ENCODE peak calls at places on chromosomes 5 and 9, in nine cellular contexts. L is epithelial cell of proximal tubule, N is astrocyte, D is cardiac muscle cell, H is heart left ventricle, E is tibial artery, F is hepatocyte, M is epithelial cell of esophagus, T is fibroblast of pulmonary artery. U is an unnamed sample.

GRCh38 chr9:135616621-135617537 is 22.5 kb downstream of the GLT6D1 start:
- DNase-seq in L (no peak), N (no peak), D (no peak), H (no peak), E (peak), F (no peak), M (no peak), T (no peak), U (no peak)

GRCh38 chr9:92640398-92641091 is 29.4 kb downstream of the IPPK start:
- DNase-seq in L (no peak), N (no peak), D (no peak), H (no peak), E (no peak), F (no peak), M (no peak), T (no peak), U (no peak)

GRCh38 chr9:7001571-7001970 is 243.8 kb downstream of the KDM4C start:
- DNase-seq in L (no peak), N (no peak), D (no peak), H (no peak), E (no peak), F (no peak), M (no peak), T (no peak), U (no peak)

GRCh38 chr5:59001154-59001553 is 418.3 kb downstream of the RAB3C start:
- DNase-seq in L (no peak), N (no peak), D (peak), H (no peak), E (no peak), F (no peak), M (no peak), T (no peak), U (no peak)

GRCh38 chr5:58460727-58461286 is 921 bp upstream of the PLK2 start:
- DNase-seq in L (no peak), N (peak), D (peak), H (peak), E (peak), F (peak), M (peak), T (peak), U (peak)

GRCh38 chr9:87704342-87704741 is 21.6 kb upstream of the CTSL start:
- DNase-seq in L (no peak), N (no peak), D (no peak), H (no peak), E (no peak), F (no peak), M (no peak), T (no peak), U (no peak)

GRCh38 chr5:78182838-78183237 is 111.7 kb downstream of the AP3B1 start:
- DNase-seq in L (no peak), N (no peak), D (no peak), H (no peak), E (no peak), F (peak), M (peak), T (no peak), U (no peak)

GRCh38 chr5:40627708-40628107 is 52.0 kb upstream of the PTGER4 start:
- DNase-seq in L (no peak), N (peak), D (no peak), H (no peak), E (no peak), F (no peak), M (no peak), T (no peak), U (no peak)

GRCh38 chr5:38551020-38552017 is 5.1 kb downstream of the LIFR start:
- DNase-seq in L (no peak), N (peak), D (peak), H (no peak), E (no peak), F (peak), M (peak), T (peak), U (peak)

GRCh38 chr5:141567513-141568117 is 51.2 kb downstream of the DIAPH1 start:
- DNase-seq in L (no peak), N (no peak), D (peak), H (no peak), E (no peak), F (peak), M (no peak), T (peak), U (no peak)

GRCh38 chr5:178542455-178542854 is 47.7 kb downstream of the COL23A1 start:
- DNase-seq in L (peak), N (peak), D (peak), H (peak), E (no peak), F (peak), M (no peak), T (peak), U (no peak)

GRCh38 chr5:115079934-115080623 is 89.6 kb downstream of the TRIM36 start:
- DNase-seq in L (no peak), N (no peak), D (no peak), H (no peak), E (no peak), F (no peak), M (no peak), T (no peak), U (no peak)

GRCh38 chr9:113577525-113578261 is 114.2 kb downstream of the RGS3 start:
- DNase-seq in L (no peak), N (peak), D (no peak), H (no peak), E (no peak), F (no peak), M (no peak), T (peak), U (peak)

GRCh38 chr9:27532046-27532445 is 2.4 kb upstream of the MOB3B start:
- DNase-seq in L (no peak), N (no peak), D (no peak), H (no peak), E (no peak), F (no peak), M (no peak), T (no peak), U (no peak)

GRCh38 chr5:172777381-172778222 is 6.6 kb upstream of the DUSP1 start:
- DNase-seq in L (no peak), N (peak), D (peak), H (peak), E (peak), F (peak), M (peak), T (peak), U (peak)
- TF ChIP-seq CTCF in L (no peak), N (no peak), D (no peak), H (no peak), E (no peak), F (no peak), M (no peak), T (no peak), U (no peak)

GRCh38 chr9:81002920-81003319 is 686.4 kb downstream of the TLE1 start:
- DNase-seq in L (no peak), N (no peak), D (no peak), H (no peak), E (no peak), F (no peak), M (no peak), T (no peak), U (no peak)

DNA sequence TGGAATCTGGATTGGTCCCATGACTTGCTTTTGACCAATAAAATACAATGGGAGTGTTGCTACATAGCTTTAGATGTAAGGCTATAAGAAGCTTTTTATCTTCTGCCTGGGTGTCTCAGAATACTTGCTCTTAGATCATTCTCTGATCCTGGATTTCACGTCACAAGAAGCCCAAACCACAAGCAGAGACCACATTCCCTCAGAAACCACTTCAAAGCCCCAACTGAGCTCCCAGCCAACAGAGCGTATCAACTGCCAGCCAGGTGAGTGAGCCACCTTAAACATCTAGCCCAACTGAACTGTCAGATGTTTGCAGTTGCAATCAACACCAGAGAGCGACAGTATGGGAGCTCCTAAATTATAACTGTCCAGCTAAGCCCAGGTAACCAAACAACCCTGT is 687.1 kb downstream of the TLE1 start:
- DNase-seq in L (peak), N (peak), D (no peak), H (no peak), E (no peak), F (no peak), M (peak), T (no peak), U (no peak)
- H3K4me3 ChIP-seq in L (no peak), N (no peak), D (no peak), H (no peak), E (no peak), F (no peak), M (no peak), T (no peak), U (no peak)

DNA sequence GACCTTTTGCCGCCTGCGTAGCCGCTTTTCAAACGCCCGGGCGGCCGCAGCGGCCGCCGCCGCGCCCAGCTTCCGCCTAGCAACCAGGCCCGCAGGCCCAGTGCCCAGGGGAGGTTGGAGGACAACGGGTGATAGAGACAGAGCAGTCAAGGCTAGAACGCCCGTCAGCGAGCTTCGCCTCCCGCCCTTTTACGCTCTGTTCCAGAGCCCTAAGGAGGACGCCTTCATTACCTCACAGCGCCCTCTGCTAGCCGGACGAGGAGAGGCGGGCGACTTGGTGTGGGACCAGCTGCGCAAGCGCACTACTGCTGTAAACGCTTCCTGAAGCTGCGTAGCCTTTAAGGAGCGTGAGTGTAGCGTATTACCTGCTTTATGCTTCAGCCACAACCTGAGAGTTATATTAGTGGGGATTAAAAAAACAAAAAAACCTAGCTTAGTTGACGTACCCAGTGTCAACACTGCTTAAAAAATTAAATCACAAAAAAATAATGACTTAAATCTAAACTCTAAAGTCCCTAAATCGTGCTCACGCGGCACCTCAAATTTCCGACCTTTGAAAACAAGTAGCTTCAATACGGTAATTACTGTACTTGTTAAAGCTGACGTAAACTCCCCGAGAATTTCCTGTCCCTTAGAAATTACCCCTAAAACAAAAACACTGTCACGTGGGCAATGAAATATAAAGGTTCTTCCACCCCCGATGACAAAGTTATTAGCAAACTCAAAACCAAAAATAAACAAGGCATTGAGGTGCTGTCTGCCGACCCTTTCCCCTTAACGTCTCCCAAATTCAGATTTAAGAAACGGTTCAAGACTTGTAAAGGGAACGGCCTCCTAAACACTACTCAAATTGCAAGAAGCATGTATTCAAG is at the start of gene CEP120:
- DNase-seq in L (peak), N (peak), D (peak), H (peak), E (peak), F (peak), M (peak), T (peak), U (peak)
- TF ChIP-seq CTCF in L (peak), N (peak), D (peak), H (peak), E (peak), F (peak), M (peak), T (peak), U (peak)

DNA sequence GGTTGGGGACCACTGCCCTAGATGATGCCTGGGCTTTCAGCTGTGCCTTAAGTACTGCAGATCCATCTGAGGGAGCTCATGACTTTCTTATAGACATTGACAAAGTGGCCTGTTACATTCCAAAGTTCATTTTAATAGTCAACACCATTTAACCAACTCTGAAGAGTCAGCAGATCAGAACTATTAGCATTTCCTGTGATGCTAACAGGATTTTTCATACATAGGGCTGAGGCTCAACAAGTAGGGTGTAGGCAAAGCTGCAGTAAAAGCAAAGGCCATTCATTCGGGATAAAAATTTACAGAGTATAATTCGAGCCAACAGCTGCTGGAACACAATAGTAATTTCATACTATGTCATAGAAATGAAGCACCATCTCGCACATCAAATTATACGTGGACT is 105.4 kb downstream of the LPAR1 start:
- DNase-seq in L (no peak), N (peak), D (no peak), H (no peak), E (no peak), F (peak), M (no peak), T (no peak), U (no peak)
- H3K4me3 ChIP-seq in L (no peak), N (no peak), D (no peak), H (no peak), E (no peak), F (no peak), M (no peak), T (no peak), U (no peak)

GRCh38 chr9:130893250-130894101 is 3.1 kb downstream of the QRFP start:
- DNase-seq in L (no peak), N (no peak), D (no peak), H (peak), E (no peak), F (no peak), M (peak), T (no peak), U (no peak)
- TF ChIP-seq CTCF in L (peak), N (no peak), D (no peak), H (peak), E (no peak), F (peak), M (peak), T (peak), U (no peak)

GRCh38 chr9:21788752-21789151 is 13.7 kb upstream of the MTAP start:
- DNase-seq in L (no peak), N (peak), D (no peak), H (no peak), E (no peak), F (peak), M (no peak), T (no peak), U (peak)
- H3K4me3 ChIP-seq in L (no peak), N (no peak), D (no peak), H (no peak), E (no peak), F (no peak), M (no peak), T (no peak), U (no peak)

DNA sequence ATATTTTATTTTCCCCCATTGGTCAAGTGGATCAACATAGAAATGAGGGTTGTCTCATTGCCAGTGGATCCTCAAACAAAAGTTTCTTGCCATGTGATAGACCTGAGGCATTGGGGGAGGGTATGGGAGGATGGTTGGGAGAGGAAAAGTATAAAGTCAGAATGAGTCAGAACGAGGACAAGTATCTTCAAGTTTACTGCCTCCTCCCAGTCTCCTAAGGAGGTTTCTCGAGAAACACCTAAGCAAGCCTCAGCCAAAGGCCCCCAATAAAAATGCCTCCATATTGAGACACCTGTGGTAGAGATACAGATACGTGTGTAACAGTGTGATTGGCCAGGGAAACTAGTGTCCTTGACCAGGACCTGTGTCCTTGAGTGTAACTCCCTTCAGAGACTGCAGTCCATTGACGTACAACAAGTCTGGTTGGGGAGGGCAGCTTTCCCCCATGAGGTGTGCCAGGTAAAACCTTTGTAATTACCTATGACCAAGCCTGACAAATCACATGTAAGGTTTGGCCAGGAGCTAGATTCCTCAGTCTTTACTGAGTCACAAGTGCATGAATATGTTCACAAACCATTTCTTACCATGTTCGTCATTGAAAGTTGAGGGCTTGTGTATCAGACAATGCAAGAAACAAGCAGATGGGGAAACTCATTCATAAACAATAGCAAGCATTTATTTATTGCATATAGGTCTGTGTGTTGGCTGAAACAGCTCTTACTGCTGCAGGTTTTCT is 198.6 kb upstream of the SH3GL2 start:
- DNase-seq in L (no peak), N (no peak), D (no peak), H (no peak), E (no peak), F (no peak), M (peak), T (no peak), U (no peak)
- TF ChIP-seq CTCF in L (no peak), N (no peak), D (no peak), H (no peak), E (no peak), F (no peak), M (no peak), T (no peak), U (no peak)

DNA sequence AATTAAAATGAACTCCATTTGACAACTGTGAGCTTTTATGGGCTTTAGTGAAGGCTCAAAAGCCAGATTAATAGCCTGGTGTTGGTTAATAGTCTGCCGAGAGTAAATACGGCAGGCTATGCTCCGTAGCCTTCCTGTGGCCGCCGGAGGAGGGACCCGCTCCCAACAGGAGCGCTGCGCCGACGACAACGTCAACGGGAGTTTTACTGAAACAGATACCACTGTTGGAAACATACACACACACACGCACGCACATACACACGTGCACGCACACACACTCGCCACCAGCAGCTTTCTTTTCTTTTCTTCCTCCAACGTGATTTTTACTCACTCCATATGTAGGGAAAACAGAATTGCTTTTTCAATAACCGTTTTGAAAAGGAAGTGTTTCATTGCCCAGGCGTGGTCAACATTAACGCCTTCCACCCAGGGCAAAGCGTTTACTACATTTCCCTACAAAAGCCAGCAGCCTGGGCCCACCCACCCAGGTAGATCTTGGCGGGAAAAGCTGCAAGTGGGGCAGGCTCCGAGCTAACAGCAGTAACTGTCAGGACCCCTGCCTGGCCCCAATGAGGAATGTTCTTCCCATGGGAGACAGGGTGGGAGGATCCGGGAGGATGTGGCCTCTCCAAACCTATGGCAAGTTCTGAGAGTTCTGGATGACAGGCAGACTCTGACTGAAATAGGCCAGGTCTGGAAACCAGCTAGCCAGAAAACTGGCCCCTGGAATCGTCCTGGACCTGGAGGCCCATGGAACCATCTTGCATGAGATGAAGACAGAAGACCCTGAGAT is 72.3 kb downstream of the PAX5 start:
- DNase-seq in L (no peak), N (peak), D (peak), H (no peak), E (peak), F (no peak), M (no peak), T (peak), U (peak)
- H3K4me3 ChIP-seq in L (peak), N (no peak), D (no peak), H (no peak), E (peak), F (no peak), M (no peak), T (peak), U (no peak)